ENCODE peak calls at places on chromosomes 1 and 21, in eight cellular contexts. S is neuronal stem cell, G is Karpas-422, C is fibroblast of pulmonary artery, J is esophagus squamous epithelium, E is AG10803, Y is GM12865, W is fibroblast of the aortic adventitia. B is an unnamed sample.

GRCh38 chr1:53548031-53548491 is 88.9 kb downstream of the DMRTB1 start:
- DNase-seq in J (no peak), E (no peak), G (no peak), Y (no peak), W (no peak), C (no peak), S (no peak), B (no peak)

GRCh38 chr1:56967900-56968832 is 2.4 kb upstream of the C8B start:
- DNase-seq in G (no peak), C (peak; percentile 37), J (no peak), S (peak; percentile 35), E (no peak), Y (peak; percentile 16), W (peak; percentile 32), B (no peak)

GRCh38 chr1:101136739-101137138 is 100.1 kb upstream of the S1PR1 start:
- DNase-seq in C (peak; percentile 59), Y (peak; percentile 76), G (peak; percentile 50), S (no peak), E (peak; percentile 30), W (peak; percentile 47), J (no peak), B (peak; percentile 16)

GRCh38 chr21:37712204-37712934 is 203.9 kb downstream of the KCNJ6 start:
- DNase-seq in W (peak; percentile 77), Y (peak; percentile 75), G (peak; percentile 87), S (peak; percentile 61), E (peak; percentile 72), J (no peak), C (peak; percentile 80), B (peak; percentile 74)

GRCh38 chr1:205444931-205445652 is 10.8 kb downstream of the BLACAT1 start:
- DNase-seq in W (peak; percentile 70), E (peak; percentile 9), Y (no peak), G (no peak), C (peak; percentile 32), S (peak; percentile 91), J (no peak), B (peak; percentile 99)

GRCh38 chr1:212899845-212900244 is 41.8 kb downstream of the FLVCR1 start:
- DNase-seq in S (no peak), J (no peak), C (no peak), G (no peak), W (no peak), Y (no peak), E (no peak), B (no peak)

GRCh38 chr1:192872010-192872409 is 63.2 kb downstream of the RGS2 start:
- DNase-seq in G (no peak), E (no peak), C (no peak), W (no peak), S (no peak), J (no peak), Y (no peak), B (no peak)

GRCh38 chr21:31248598-31248997 is 95.5 kb downstream of the TIAM1 start:
- DNase-seq in E (no peak), C (peak; percentile 60), S (no peak), G (no peak), J (no peak), W (peak; percentile 34), Y (no peak), B (no peak)

GRCh38 chr21:36569511-36569910 is 89.6 kb upstream of the CLDN14 start:
- DNase-seq in E (no peak), G (no peak), J (no peak), Y (no peak), S (no peak), C (no peak), W (no peak), B (no peak)

GRCh38 chr1:41526956-41527561 is 42.6 kb upstream of the EDN2 start:
- DNase-seq in J (no peak), G (no peak), E (no peak), Y (no peak), C (no peak), S (no peak), W (no peak), B (no peak)

GRCh38 chr1:178864326-178864725 is 6.6 kb downstream of the ANGPTL1 start:
- DNase-seq in J (no peak), C (no peak), E (no peak), W (no peak), Y (no peak), G (no peak), S (no peak), B (no peak)

GRCh38 chr1:178868700-178869099 is 2.2 kb downstream of the ANGPTL1 start:
- DNase-seq in E (no peak), C (no peak), W (peak; percentile 30), Y (no peak), S (no peak), G (no peak), J (no peak), B (no peak)

GRCh38 chr1:178870944-178871343 is at the start of gene ANGPTL1:
- DNase-seq in E (peak; percentile 39), W (peak; percentile 42), C (peak; percentile 34), Y (no peak), J (no peak), S (peak; percentile 45), G (no peak), B (peak; percentile 3)

GRCh38 chr1:178869114-178869697 is 1.7 kb downstream of the ANGPTL1 start:
- DNase-seq in S (peak; percentile 20), C (peak; percentile 80), W (peak; percentile 84), E (peak; percentile 71), Y (no peak), G (no peak), J (no peak), B (no peak)

GRCh38 chr1:178867670-178868069 is 3.2 kb downstream of the ANGPTL1 start:
- DNase-seq in J (no peak), C (peak; percentile 42), S (no peak), W (peak; percentile 64), E (peak; percentile 27), Y (no peak), G (no peak), B (no peak)
- H3K4me3 ChIP-seq in J (peak overlapping the region; percentile 5), C (peak overlapping the region; percentile 49), S (no peak overlapping the region), W (peak overlapping the region; percentile 53), E (peak overlapping the region; percentile 55), Y (no peak overlapping the region), G (no peak overlapping the region), B (no peak overlapping the region)

GRCh38 chr1:20194770-20195463 is 8.6 kb upstream of the PLA2G2C start:
- DNase-seq in G (peak; percentile 93), J (no peak), W (peak; percentile 45), S (peak; percentile 51), Y (peak; percentile 63), E (peak; percentile 45), C (peak; percentile 60), B (peak; percentile 40)
- H3K4me3 ChIP-seq in G (peak overlapping the region; percentile 47), J (no peak overlapping the region), W (no peak overlapping the region), S (no peak overlapping the region), Y (no peak overlapping the region), E (no peak overlapping the region), C (no peak overlapping the region), B (no peak overlapping the region)

GRCh38 chr1:118984990-118985608 is 3.0 kb downstream of the TBX15 start:
- DNase-seq in Y (no peak), W (no peak), G (no peak), S (no peak), E (no peak), C (no peak), J (no peak), B (no peak)

GRCh38 chr1:118985611-118986290 is 2.4 kb downstream of the TBX15 start:
- DNase-seq in J (no peak), C (no peak), E (no peak), Y (no peak), S (no peak), W (no peak), G (no peak), B (no peak)

GRCh38 chr1:118982816-118983557 is 5.2 kb downstream of the TBX15 start:
- DNase-seq in J (no peak), G (no peak), W (no peak), Y (no peak), C (no peak), E (no peak), S (no peak), B (no peak)

GRCh38 chr1:118983558-118984021 is 4.6 kb downstream of the TBX15 start:
- DNase-seq in Y (no peak), W (no peak), E (peak; percentile 43), S (no peak), J (no peak), C (no peak), G (no peak), B (no peak)

DNA sequence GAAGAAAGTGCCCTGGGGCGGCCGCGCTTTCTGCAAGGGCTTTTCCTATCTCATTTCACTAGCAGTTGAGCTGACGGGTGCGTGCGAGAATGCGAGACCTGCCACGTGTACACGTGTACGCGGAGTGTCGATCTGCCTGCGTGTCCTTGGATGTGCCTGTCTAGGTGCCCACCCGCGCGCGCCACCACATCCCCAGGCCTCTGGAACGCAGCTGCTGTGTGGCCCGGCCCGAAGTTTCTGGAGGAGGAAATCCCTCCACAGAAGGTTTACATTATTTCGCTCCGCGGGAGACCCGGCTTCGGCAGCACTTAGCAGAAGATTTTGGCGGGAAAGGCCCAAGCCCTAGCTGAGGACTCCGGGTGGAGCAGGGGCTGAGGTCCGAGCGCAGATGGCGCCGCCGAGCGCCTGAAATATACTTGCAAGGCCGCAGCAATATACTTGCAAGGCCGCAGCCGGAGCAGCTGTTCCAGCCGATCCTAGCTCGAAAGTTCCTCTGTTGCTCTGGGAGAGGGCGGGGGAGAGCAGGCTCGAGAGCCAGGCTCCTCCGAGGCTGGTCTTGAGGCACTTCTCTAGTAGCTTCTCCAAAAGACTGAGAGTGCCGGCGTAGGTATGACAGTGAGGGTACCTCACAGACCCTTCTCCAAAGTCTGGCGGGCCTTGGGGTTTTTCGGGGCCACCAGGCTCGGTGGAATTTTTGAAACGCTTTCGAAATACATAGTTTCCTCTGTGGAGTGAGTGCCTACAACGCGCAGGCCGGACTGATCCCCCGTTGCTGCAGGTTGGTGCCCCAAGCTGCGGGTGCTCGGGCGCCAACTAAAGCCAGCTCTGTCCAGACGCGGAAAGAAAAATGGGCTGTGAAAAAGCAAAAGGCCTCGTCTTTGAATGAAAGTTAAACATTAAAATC is 3.8 kb downstream of the TBX15 start:
- DNase-seq in J (no peak), G (no peak), Y (no peak), W (no peak), E (peak; percentile 66), S (peak; percentile 64), C (no peak), B (no peak)
- H3K4me3 ChIP-seq in J (no peak overlapping the region), G (no peak overlapping the region), Y (no peak overlapping the region), W (no peak overlapping the region), E (peak overlapping the region; percentile 70), S (no peak overlapping the region), C (no peak overlapping the region), B (no peak overlapping the region)

GRCh38 chr1:8014381-8014988 is 11.6 kb downstream of the ERRFI1 start:
- DNase-seq in J (no peak), C (no peak), S (no peak), Y (no peak), E (no peak), G (no peak), W (no peak), B (no peak)

GRCh38 chr1:8015809-8016165 is 10.3 kb downstream of the ERRFI1 start:
- DNase-seq in S (no peak), G (no peak), Y (no peak), W (peak; percentile 87), C (peak; percentile 81), J (no peak), E (peak; percentile 48), B (no peak)

GRCh38 chr1:8015036-8015808 is 10.9 kb downstream of the ERRFI1 start:
- DNase-seq in S (no peak), Y (peak; percentile 64), J (no peak), G (peak; percentile 77), C (peak; percentile 92), W (peak; percentile 96), E (peak; percentile 88), B (peak; percentile 70)

GRCh38 chr1:8017495-8018310 is 8.4 kb downstream of the ERRFI1 start:
- DNase-seq in J (no peak), E (peak; percentile 79), G (no peak), Y (no peak), W (peak; percentile 66), C (no peak), S (no peak), B (peak; percentile 86)

GRCh38 chr1:8016244-8017241 is 9.6 kb downstream of the ERRFI1 start:
- DNase-seq in Y (peak; percentile 5), J (no peak), C (no peak), W (no peak), G (no peak), E (no peak), S (no peak), B (no peak)
- H3K4me3 ChIP-seq in Y (no peak overlapping the region), J (no peak overlapping the region), C (peak overlapping the region; percentile 15), W (peak overlapping the region; percentile 11), G (no peak overlapping the region), E (no peak overlapping the region), S (no peak overlapping the region), B (no peak overlapping the region)